ENCODE peak calls at places on chromosomes 2 and 18, in five cellular contexts. T, S, E, Y and I are unnamed samples. For H3K4me1, the result is how much of the 10 kb centered on the place peaks cover.

GRCh38 chr18:69215151-69215550 is 185.5 kb upstream of the DOK6 start:
- DNase-seq in E (no peak), Y (no peak), S (no peak), T (no peak), I (no peak)

GRCh38 chr2:118223487-118224136 is 135.3 kb downstream of the INSIG2 start:
- DNase-seq in S (no peak), Y (peak), T (no peak), E (no peak), I (peak)

GRCh38 chr2:1751768-1752725 is 7.7 kb upstream of the PXDN start:
- DNase-seq in T (no peak), Y (no peak), S (peak), E (no peak), I (no peak)

GRCh38 chr18:34399892-34400291 is 175.2 kb upstream of the NOL4 start:
- DNase-seq in T (no peak), S (no peak), Y (no peak), E (no peak), I (no peak)

GRCh38 chr2:216074794-216075193 is 6.8 kb downstream of the PECR start:
- DNase-seq in Y (peak), T (no peak), S (no peak), E (no peak), I (no peak)

GRCh38 chr18:79567481-79568147 is 112.0 kb upstream of the CTDP1 start:
- DNase-seq in Y (peak), S (no peak), T (no peak), E (peak), I (no peak)

GRCh38 chr18:65869527-65869926 is 118.7 kb downstream of the CDH7 start:
- DNase-seq in E (no peak), S (no peak), T (no peak), Y (no peak), I (no peak)

GRCh38 chr2:112811841-112812306 is 24.7 kb downstream of the IL1B start:
- DNase-seq in S (no peak), Y (peak), E (peak), T (no peak), I (no peak)

GRCh38 chr2:8515390-8515761 is 166.5 kb upstream of the ID2 start:
- DNase-seq in Y (no peak), S (peak), T (no peak), E (no peak), I (peak)

GRCh38 chr18:7164610-7165009 is 47.0 kb upstream of the LAMA1 start:
- DNase-seq in S (no peak), Y (peak), T (no peak), E (no peak), I (no peak)

GRCh38 chr18:62522178-62522509 is 681 bp upstream of the ZCCHC2 start:
- DNase-seq in S (no peak), T (no peak), Y (no peak), E (no peak), I (no peak)

GRCh38 chr2:208608436-208608835 is 201.8 kb downstream of the PTH2R start:
- DNase-seq in Y (no peak), E (no peak), S (no peak), T (no peak), I (no peak)

GRCh38 chr2:70374616-70375015 is 72.7 kb upstream of the FAM136A start:
- DNase-seq in S (no peak), Y (no peak), T (no peak), E (no peak), I (no peak)

GRCh38 chr2:156918410-156918809 is 339.1 kb upstream of the GALNT5 start:
- DNase-seq in S (no peak), Y (peak), E (no peak), T (no peak), I (no peak)

GRCh38 chr2:27191107-27191829 is 20.6 kb upstream of the ATRAID start:
- DNase-seq in Y (peak), S (peak), T (peak), E (peak), I (peak)

GRCh38 chr2:104844813-104845551 is 8.9 kb upstream of the POU3F3 start:
- DNase-seq in T (no peak), Y (no peak), S (no peak), E (no peak), I (no peak)

GRCh38 chr2:44273596-44273995 is 1.7 kb upstream of the SLC3A1 start:
- DNase-seq in E (peak), Y (peak), T (no peak), S (no peak), I (no peak)

GRCh38 chr2:237594514-237594871 is 4.0 kb upstream of the RAB17 start:
- DNase-seq in Y (peak), S (no peak), T (no peak), E (no peak), I (no peak)

GRCh38 chr2:36650031-36650430 is 46.5 kb upstream of the VIT start:
- DNase-seq in Y (peak), S (no peak), E (peak), T (peak), I (no peak)

GRCh38 chr2:63665806-63666205 is 77.0 kb downstream of the MDH1 start:
- DNase-seq in E (peak), T (no peak), S (no peak), Y (peak), I (no peak)

GRCh38 chr18:21393986-21394385 is 152.0 kb downstream of the GREB1L start:
- DNase-seq in T (no peak), Y (peak), S (no peak), E (no peak), I (no peak)

GRCh38 chr18:50559750-50560680 is at the start of gene MAPK4:
- DNase-seq in S (peak), T (no peak), Y (peak), E (peak), I (no peak)

GRCh38 chr2:37457401-37457901 is 113.0 kb downstream of the QPCT start:
- DNase-seq in Y (peak), E (no peak), T (no peak), S (no peak), I (no peak)

GRCh38 chr2:75162897-75163296 is 36.4 kb downstream of the TACR1 start:
- DNase-seq in E (no peak), T (no peak), Y (no peak), S (no peak), I (no peak)

GRCh38 chr2:241499146-241499965 is 9.0 kb downstream of the STK25 start:
- DNase-seq in T (no peak), Y (no peak), E (no peak), S (no peak), I (peak)

GRCh38 chr2:148534416-148535205 is 109.9 kb upstream of the EPC2 start:
- DNase-seq in S (no peak), T (peak), E (no peak), Y (peak), I (no peak)

GRCh38 chr2:221454459-221455105 is 117.5 kb downstream of the EPHA4 start:
- DNase-seq in T (no peak), S (no peak), E (no peak), Y (no peak), I (no peak)

GRCh38 chr2:207484444-207485391 is 45.0 kb upstream of the CREB1 start:
- DNase-seq in T (no peak), E (no peak), Y (no peak), S (no peak), I (no peak)

GRCh38 chr2:187825-188224 is 76.0 kb downstream of the SH3YL1 start:
- DNase-seq in S (no peak), T (no peak), E (no peak), Y (no peak), I (no peak)

GRCh38 chr2:109144271-109144670 is 15.3 kb downstream of the SH3RF3 start:
- DNase-seq in E (no peak), T (no peak), S (no peak), Y (no peak), I (peak)
- H3K4me3 ChIP-seq in E (no peak), T (no peak), S (no peak), Y (no peak), I (peak)

GRCh38 chr2:236340251-236340650 is 76.0 kb upstream of the ASB18 start:
- DNase-seq in E (no peak), T (no peak), Y (no peak), S (no peak), I (no peak)
- H3K4me1 ChIP-seq in E (under half), T (under half), Y (under half), S (under half), I (under half)

GRCh38 chr2:60512641-60513040 is 40.8 kb downstream of the BCL11A start:
- DNase-seq in Y (no peak), E (peak), S (no peak), T (no peak), I (no peak)
- H3K27ac ChIP-seq in Y (no peak), E (no peak), S (no peak), T (no peak), I (no peak)

DNA sequence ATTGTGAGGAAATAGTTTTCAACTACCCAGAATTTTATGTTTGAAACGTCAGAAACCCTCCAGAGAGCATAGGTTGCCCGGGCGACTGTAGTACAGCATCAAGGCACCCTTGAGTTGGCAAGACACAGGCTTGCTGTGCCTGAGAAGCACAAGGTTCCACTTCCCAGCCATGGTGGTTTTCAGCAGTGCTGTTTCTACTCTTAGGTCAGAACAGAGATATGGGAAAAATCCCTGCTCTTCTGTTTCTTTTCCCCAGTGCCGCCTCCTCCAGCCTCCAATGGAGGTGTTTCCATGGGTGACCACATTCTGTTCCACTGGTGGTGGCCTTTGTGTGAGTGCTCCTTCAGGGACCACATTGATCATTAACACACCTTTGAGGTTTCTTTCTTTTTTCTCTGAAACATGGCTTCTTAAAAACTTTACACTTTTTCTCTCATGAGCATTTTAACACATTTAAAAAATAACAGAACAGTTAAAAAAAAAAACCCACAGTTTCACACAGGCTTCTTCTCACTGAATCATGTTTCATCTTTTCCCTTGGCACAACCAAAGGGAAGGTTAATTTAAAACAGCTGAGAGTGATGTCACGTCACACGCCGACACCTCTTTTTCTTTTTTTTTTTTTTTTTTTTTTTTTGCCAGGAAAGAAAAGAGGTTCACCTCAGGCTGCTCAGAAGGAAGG is 229.3 kb upstream of the HDAC4 start:
- DNase-seq in T (no peak), Y (peak), E (no peak), S (no peak), I (no peak)
- H3K4me3 ChIP-seq in T (no peak), Y (no peak), E (no peak), S (no peak), I (no peak)

GRCh38 chr2:127650785-127651380 is 4.9 kb downstream of the GPR17 start:
- DNase-seq in T (no peak), E (no peak), Y (peak), S (no peak), I (no peak)
- H3K4me1 ChIP-seq in T (under half), E (under half), Y (under half), S (under half), I (under half)

GRCh38 chr2:195498176-195498575 is 158.8 kb upstream of the SLC39A10 start:
- DNase-seq in E (peak), T (peak), S (peak), Y (peak), I (peak)

GRCh38 chr2:195498839-195499490 is 158.1 kb upstream of the SLC39A10 start:
- DNase-seq in S (no peak), E (no peak), T (no peak), Y (peak), I (no peak)

GRCh38 chr2:195495356-195495755 is 161.7 kb upstream of the SLC39A10 start:
- DNase-seq in S (no peak), Y (no peak), E (no peak), T (no peak), I (no peak)

GRCh38 chr2:195495966-195496365 is 161.1 kb upstream of the SLC39A10 start:
- DNase-seq in Y (no peak), E (no peak), T (no peak), S (no peak), I (no peak)

GRCh38 chr2:195496991-195497390 is 160.0 kb upstream of the SLC39A10 start:
- DNase-seq in T (no peak), Y (no peak), S (no peak), E (no peak), I (no peak)
- H3K27ac ChIP-seq in T (no peak), Y (no peak), S (no peak), E (no peak), I (no peak)